ENCODE peak calls at places on chromosome 1, in seven cellular contexts. V is DMS53; U is NCI-H1092 treated with DMSO at 0.1 percent for 48 hours; G is activated effector memory CD4-positive, alpha-beta T cell treated with anti-CD3 and anti-CD28 coated beads, Interleukin-2, amount 50 U/mL, for 16 hours; J is activated CD4-positive, alpha-beta T cell treated with anti-CD3 and anti-CD28 coated beads, Interleukin-2, amount 50 U/mL, for 24 hours; E is NCI-H82; L is central memory CD4-positive, alpha-beta T cell. B is an unnamed sample.

GRCh38 chr1:9914603-9914937 is 4.5 kb upstream of the CTNNBIP1 start:
- DNase-seq in V (no peak), U (no peak), G (no peak), J (no peak), E (no peak), L (no peak), B (no peak)

GRCh38 chr1:7301346-7301993 is 469.6 kb upstream of the VAMP3 start:
- DNase-seq in V (no peak), U (no peak), G (no peak), J (no peak), E (no peak), L (no peak), B (no peak)

GRCh38 chr1:234532511-234532922 is 53.5 kb upstream of the TARBP1 start:
- DNase-seq in V (no peak), U (no peak), G (peak), J (no peak), E (no peak), L (no peak), B (no peak)

GRCh38 chr1:228420968-228421826 is 4.5 kb upstream of the TRIM17 start:
- DNase-seq in V (no peak), U (no peak), G (no peak), J (no peak), E (no peak), L (no peak), B (no peak)

GRCh38 chr1:77412069-77412793 is 130.4 kb downstream of the AK5 start:
- DNase-seq in V (peak), U (no peak), G (no peak), J (no peak), E (no peak), L (no peak), B (no peak)

GRCh38 chr1:21344750-21345443 is 54.6 kb upstream of the ECE1 start:
- DNase-seq in V (peak), U (no peak), G (no peak), J (no peak), E (no peak), L (no peak), B (no peak)

GRCh38 chr1:178541396-178541795 is 28.5 kb downstream of the TEX35 start:
- DNase-seq in V (peak), U (no peak), G (no peak), J (no peak), E (no peak), L (no peak), B (no peak)

GRCh38 chr1:5267603-5268235 is 613.3 kb downstream of the AJAP1 start:
- DNase-seq in V (no peak), U (no peak), G (peak), J (no peak), E (peak), L (no peak), B (no peak)

GRCh38 chr1:26733982-26734381 is 38.2 kb downstream of the ARID1A start:
- DNase-seq in V (no peak), U (no peak), G (no peak), J (no peak), E (no peak), L (no peak), B (no peak)

GRCh38 chr1:15680614-15681345 is 3.3 kb upstream of the PLEKHM2 start:
- DNase-seq in V (no peak), U (no peak), G (no peak), J (no peak), E (no peak), L (no peak), B (peak)

GRCh38 chr1:147700042-147700711 is 29.9 kb upstream of the ACP6 start:
- DNase-seq in V (peak), U (peak), G (peak), J (peak), E (peak), L (peak), B (peak)

GRCh38 chr1:8226747-8227146 is 91.2 kb upstream of the SLC45A1 start:
- DNase-seq in V (no peak), U (no peak), G (no peak), J (no peak), E (no peak), L (no peak), B (no peak)